ENCODE peak calls at places on chromosomes 2 and 18, in five cellular contexts. One of them, this sample, is unnamed.

GRCh38 chr2:237084444-237084843 is 1.2 kb upstream of the COPS8 start:
- DNase-seq in Peyer's patch: no peak
- DNase-seq in H1: no peak
- DNase-seq in right lobe of liver: no peak
- DNase-seq in K562: no peak
- DNase-seq in this sample: no peak

GRCh38 chr2:106972782-106973181 is 86.8 kb upstream of the ST6GAL2 start:
- DNase-seq in H1: no peak
- DNase-seq in right lobe of liver: no peak
- DNase-seq in K562: no peak
- DNase-seq in Peyer's patch: no peak
- DNase-seq in this sample: no peak

GRCh38 chr2:29293830-29294438 is 178.7 kb downstream of the CLIP4 start:
- DNase-seq in Peyer's patch: no peak
- DNase-seq in right lobe of liver: no peak
- DNase-seq in H1: no peak
- DNase-seq in K562: peak; percentile 45
- DNase-seq in this sample: no peak

GRCh38 chr18:8660316-8660715 is 45.0 kb upstream of the MTCL1 start:
- DNase-seq in H1: no peak
- DNase-seq in right lobe of liver: no peak
- DNase-seq in K562: no peak
- DNase-seq in Peyer's patch: no peak
- DNase-seq in this sample: no peak

GRCh38 chr2:74648009-74648443 is at the start of gene M1AP:
- DNase-seq in right lobe of liver: no peak
- DNase-seq in Peyer's patch: no peak
- DNase-seq in K562: no peak
- DNase-seq in H1: peak; percentile 27
- DNase-seq in this sample: no peak

GRCh38 chr2:105307550-105307949 is 22.0 kb downstream of the TGFBRAP1 start:
- DNase-seq in Peyer's patch: no peak
- DNase-seq in K562: no peak
- DNase-seq in H1: no peak
- DNase-seq in right lobe of liver: no peak
- DNase-seq in this sample: no peak

GRCh38 chr2:97673187-97673914 is 3.8 kb downstream of the C2orf92 start:
- DNase-seq in K562: peak; percentile 50
- DNase-seq in H1: no peak
- DNase-seq in Peyer's patch: no peak
- DNase-seq in right lobe of liver: no peak
- DNase-seq in this sample: no peak

GRCh38 chr2:216017365-216017764 is 4.0 kb upstream of the MREG start:
- DNase-seq in K562: no peak
- DNase-seq in H1: no peak
- DNase-seq in right lobe of liver: peak; percentile 48
- DNase-seq in Peyer's patch: peak; percentile 43
- DNase-seq in this sample: peak; percentile 56

GRCh38 chr2:26355038-26355995 is 8.7 kb upstream of the ADGRF3 start:
- DNase-seq in right lobe of liver: no peak
- DNase-seq in H1: no peak
- DNase-seq in Peyer's patch: no peak
- DNase-seq in K562: peak; percentile 48
- DNase-seq in this sample: no peak

GRCh38 chr2:239128706-239129105 is 272.1 kb downstream of the HDAC4 start:
- DNase-seq in right lobe of liver: no peak
- DNase-seq in H1: no peak
- DNase-seq in K562: no peak
- DNase-seq in Peyer's patch: no peak
- DNase-seq in this sample: no peak

GRCh38 chr2:30382995-30383394 is 64.1 kb upstream of the LCLAT1 start:
- DNase-seq in H1: no peak
- DNase-seq in right lobe of liver: no peak
- DNase-seq in K562: no peak
- DNase-seq in Peyer's patch: no peak
- DNase-seq in this sample: no peak

GRCh38 chr18:13271512-13271911 is 53.0 kb downstream of the LDLRAD4 start:
- DNase-seq in Peyer's patch: no peak
- DNase-seq in H1: no peak
- DNase-seq in right lobe of liver: no peak
- DNase-seq in K562: no peak
- DNase-seq in this sample: no peak

GRCh38 chr18:50829644-50830043 is 9.8 kb upstream of the MRO start:
- DNase-seq in right lobe of liver: no peak
- DNase-seq in Peyer's patch: no peak
- DNase-seq in K562: no peak
- DNase-seq in H1: no peak
- DNase-seq in this sample: no peak

GRCh38 chr18:50836521-50836957 is 16.7 kb upstream of the MRO start:
- DNase-seq in Peyer's patch: no peak
- DNase-seq in H1: no peak
- DNase-seq in right lobe of liver: no peak
- DNase-seq in K562: no peak
- DNase-seq in this sample: no peak

GRCh38 chr18:50826027-50826426 is 6.2 kb upstream of the MRO start:
- DNase-seq in right lobe of liver: no peak
- DNase-seq in H1: no peak
- DNase-seq in Peyer's patch: no peak
- DNase-seq in K562: no peak
- DNase-seq in this sample: no peak

GRCh38 chr18:50832754-50833153 is 12.9 kb upstream of the MRO start:
- DNase-seq in Peyer's patch: no peak
- DNase-seq in H1: no peak
- DNase-seq in K562: no peak
- DNase-seq in right lobe of liver: no peak
- DNase-seq in this sample: no peak

GRCh38 chr18:50830544-50830943 is 10.7 kb upstream of the MRO start:
- DNase-seq in H1: no peak
- DNase-seq in right lobe of liver: no peak
- DNase-seq in Peyer's patch: no peak
- DNase-seq in K562: no peak
- DNase-seq in this sample: no peak
- TF ChIP-seq POLR2A in H1: no peak
- TF ChIP-seq POLR2A in right lobe of liver: no peak
- TF ChIP-seq POLR2A in Peyer's patch: no peak
- TF ChIP-seq POLR2A in K562: no peak
- TF ChIP-seq POLR2A in this sample: no peak

GRCh38 chr2:39018633-39019032 is 102.2 kb downstream of the SOS1 start:
- DNase-seq in right lobe of liver: no peak
- DNase-seq in K562: no peak
- DNase-seq in H1: no peak
- DNase-seq in Peyer's patch: no peak
- DNase-seq in this sample: no peak

GRCh38 chr2:39013871-39014270 is 107.0 kb downstream of the SOS1 start:
- DNase-seq in H1: no peak
- DNase-seq in K562: no peak
- DNase-seq in right lobe of liver: no peak
- DNase-seq in Peyer's patch: no peak
- DNase-seq in this sample: no peak

GRCh38 chr2:39015424-39015823 is 105.4 kb downstream of the SOS1 start:
- DNase-seq in right lobe of liver: no peak
- DNase-seq in Peyer's patch: no peak
- DNase-seq in H1: no peak
- DNase-seq in K562: no peak
- DNase-seq in this sample: no peak

GRCh38 chr2:39020383-39020782 is 100.5 kb downstream of the SOS1 start:
- DNase-seq in K562: no peak
- DNase-seq in right lobe of liver: no peak
- DNase-seq in H1: no peak
- DNase-seq in Peyer's patch: no peak
- DNase-seq in this sample: no peak

GRCh38 chr2:39017314-39017713 is 103.5 kb downstream of the SOS1 start:
- DNase-seq in K562: no peak
- DNase-seq in right lobe of liver: no peak
- DNase-seq in H1: no peak
- DNase-seq in Peyer's patch: no peak
- DNase-seq in this sample: no peak
- H3K4me1 ChIP-seq in K562: no peaks in the 10 kb centered on the region
- H3K4me1 ChIP-seq in right lobe of liver: no peaks in the 10 kb centered on the region
- H3K4me1 ChIP-seq in H1: no peaks in the 10 kb centered on the region
- H3K4me1 ChIP-seq in Peyer's patch: no peaks in the 10 kb centered on the region
- H3K4me1 ChIP-seq in this sample: no peaks in the 10 kb centered on the region

GRCh38 chr18:9708057-9708881 is at the start of gene RAB31:
- DNase-seq in K562: peak; percentile 97
- DNase-seq in H1: no peak
- DNase-seq in right lobe of liver: peak; percentile 79
- DNase-seq in Peyer's patch: peak; percentile 54
- DNase-seq in this sample: peak; percentile 61
- H3K27me3 ChIP-seq in K562: no peaks in the 10 kb centered on the region
- H3K27me3 ChIP-seq in H1: peaks cover 37% of the 10 kb centered on the region
- H3K27me3 ChIP-seq in right lobe of liver: no peaks in the 10 kb centered on the region
- H3K27me3 ChIP-seq in Peyer's patch: no peaks in the 10 kb centered on the region
- H3K27me3 ChIP-seq in this sample: no peaks in the 10 kb centered on the region

DNA sequence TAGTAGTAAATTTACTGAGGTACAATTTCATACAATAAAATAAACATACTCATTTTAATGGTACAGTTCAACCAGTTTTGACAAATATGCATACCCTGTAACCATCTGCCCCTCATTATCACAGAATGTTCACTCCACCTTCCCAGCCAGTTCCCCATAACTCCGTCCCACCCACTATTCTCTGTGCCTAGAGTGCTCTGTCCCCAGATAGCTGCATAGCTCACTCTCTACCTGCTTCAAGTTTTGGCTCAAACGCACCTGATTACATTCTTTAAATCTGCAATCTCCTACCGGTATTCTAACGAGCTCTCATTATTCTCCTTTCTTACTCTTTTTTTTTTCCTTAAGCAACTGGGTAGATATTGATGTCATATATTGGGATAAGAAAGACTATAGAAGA is 161.9 kb upstream of the SMAD7 start:
- DNase-seq in right lobe of liver: no peak
- DNase-seq in H1: no peak
- DNase-seq in Peyer's patch: no peak
- DNase-seq in K562: no peak
- DNase-seq in this sample: no peak
- TF ChIP-seq POLR2A in right lobe of liver: no peak
- TF ChIP-seq POLR2A in H1: no peak
- TF ChIP-seq POLR2A in Peyer's patch: no peak
- TF ChIP-seq POLR2A in K562: no peak
- TF ChIP-seq POLR2A in this sample: no peak

GRCh38 chr2:59993721-59994120 is 559.7 kb downstream of the BCL11A start:
- DNase-seq in H1: no peak
- DNase-seq in right lobe of liver: no peak
- DNase-seq in K562: no peak
- DNase-seq in Peyer's patch: no peak
- DNase-seq in this sample: no peak
- H3K4me1 ChIP-seq in H1: no peaks in the 10 kb centered on the region
- H3K4me1 ChIP-seq in right lobe of liver: no peaks in the 10 kb centered on the region
- H3K4me1 ChIP-seq in K562: no peaks in the 10 kb centered on the region
- H3K4me1 ChIP-seq in Peyer's patch: no peaks in the 10 kb centered on the region
- H3K4me1 ChIP-seq in this sample: no peaks in the 10 kb centered on the region

GRCh38 chr18:79529991-79530390 is 134.3 kb downstream of the NFATC1 start:
- DNase-seq in K562: no peak
- DNase-seq in H1: no peak
- DNase-seq in right lobe of liver: no peak
- DNase-seq in Peyer's patch: no peak
- DNase-seq in this sample: no peak
- H3K27me3 ChIP-seq in K562: peaks cover 14% of the 10 kb centered on the region
- H3K27me3 ChIP-seq in H1: no peaks in the 10 kb centered on the region
- H3K27me3 ChIP-seq in right lobe of liver: no peaks in the 10 kb centered on the region
- H3K27me3 ChIP-seq in Peyer's patch: no peaks in the 10 kb centered on the region
- H3K27me3 ChIP-seq in this sample: no peaks in the 10 kb centered on the region

GRCh38 chr2:241802421-241802749 is 6.6 kb upstream of the NEU4 start:
- DNase-seq in K562: peak; percentile 39
- DNase-seq in H1: no peak
- DNase-seq in right lobe of liver: peak; percentile 21
- DNase-seq in Peyer's patch: no peak
- DNase-seq in this sample: no peak

GRCh38 chr2:241804326-241805276 is 4.4 kb upstream of the NEU4 start:
- DNase-seq in K562: peak; percentile 22
- DNase-seq in H1: no peak
- DNase-seq in Peyer's patch: no peak
- DNase-seq in right lobe of liver: peak; percentile 20
- DNase-seq in this sample: no peak

GRCh38 chr2:241801611-241802420 is 7.2 kb upstream of the NEU4 start:
- DNase-seq in Peyer's patch: no peak
- DNase-seq in right lobe of liver: peak; percentile 16
- DNase-seq in H1: no peak
- DNase-seq in K562: peak; percentile 83
- DNase-seq in this sample: peak; percentile 50

GRCh38 chr2:241802806-241803318 is 6.1 kb upstream of the NEU4 start:
- DNase-seq in right lobe of liver: no peak
- DNase-seq in Peyer's patch: no peak
- DNase-seq in K562: peak; percentile 7
- DNase-seq in H1: no peak
- DNase-seq in this sample: no peak

DNA sequence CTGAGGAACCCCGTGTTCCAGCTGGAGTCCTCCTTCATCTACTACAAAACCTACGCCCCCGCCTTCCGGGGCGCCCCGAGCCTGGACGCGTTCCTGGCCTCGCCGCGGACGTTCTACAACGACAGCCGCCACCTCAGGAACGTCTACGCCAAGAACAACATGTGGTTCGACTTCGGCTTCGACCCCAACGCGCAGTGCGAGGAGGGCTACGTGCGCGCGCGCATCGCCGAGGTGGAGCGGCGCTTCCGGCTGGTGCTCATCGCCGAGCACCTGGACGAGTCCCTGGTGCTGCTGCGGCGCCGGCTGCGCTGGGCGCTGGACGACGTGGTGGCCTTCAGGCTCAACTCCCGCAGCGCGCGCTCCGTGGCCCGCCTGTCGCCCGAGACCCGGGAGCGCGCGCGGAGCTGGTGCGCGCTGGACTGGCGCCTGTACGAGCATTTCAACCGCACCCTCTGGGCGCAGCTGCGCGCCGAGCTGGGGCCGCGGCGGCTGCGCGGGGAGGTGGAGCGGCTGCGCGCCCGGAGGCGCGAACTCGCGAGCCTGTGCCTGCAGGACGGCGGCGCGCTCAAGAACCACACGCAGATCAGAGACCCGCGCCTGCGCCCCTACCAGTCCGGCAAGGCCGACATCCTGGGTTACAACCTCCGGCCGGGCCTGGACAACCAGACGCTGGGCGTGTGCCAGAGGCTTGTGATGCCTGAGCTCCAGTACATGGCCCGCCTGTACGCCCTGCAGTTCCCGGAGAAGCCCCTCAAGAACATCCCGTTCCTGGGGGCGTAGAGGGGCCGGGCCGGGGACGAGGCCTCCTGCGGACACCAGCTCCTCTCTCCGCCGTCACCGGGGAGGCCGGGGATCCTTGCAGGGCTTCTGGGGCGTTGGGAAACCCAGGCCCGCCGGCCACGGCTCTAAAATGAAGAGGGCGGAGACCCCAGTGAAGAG is 5.3 kb upstream of the NEU4 start:
- DNase-seq in Peyer's patch: no peak
- DNase-seq in K562: peak; percentile 6
- DNase-seq in right lobe of liver: peak; percentile 53
- DNase-seq in H1: no peak
- DNase-seq in this sample: no peak
- TF ChIP-seq POLR2A in Peyer's patch: no peak
- TF ChIP-seq POLR2A in K562: no peak
- TF ChIP-seq POLR2A in right lobe of liver: no peak
- TF ChIP-seq POLR2A in H1: no peak
- TF ChIP-seq POLR2A in this sample: no peak

GRCh38 chr18:1014496-1014895 is 109.8 kb downstream of the ADCYAP1 start:
- DNase-seq in right lobe of liver: no peak
- DNase-seq in Peyer's patch: no peak
- DNase-seq in K562: no peak
- DNase-seq in H1: no peak
- DNase-seq in this sample: no peak
- H3K4me1 ChIP-seq in right lobe of liver: no peaks in the 10 kb centered on the region
- H3K4me1 ChIP-seq in Peyer's patch: no peaks in the 10 kb centered on the region
- H3K4me1 ChIP-seq in K562: no peaks in the 10 kb centered on the region
- H3K4me1 ChIP-seq in H1: peaks cover 16% of the 10 kb centered on the region
- H3K4me1 ChIP-seq in this sample: no peaks in the 10 kb centered on the region

This sample was measured in breast epithelium.